ENCODE peak calls at places on chromosomes 1 and 21, in ten cellular contexts. B is HFF-Myc, O is esophagus muscularis mucosa, L is neural progenitor cell, G is fibroblast of mammary gland, R is bronchial epithelial cell, W is nephron progenitor cell, V is GM20000, P is progenitor cell of endocrine pancreas, A is sigmoid colon. N is an unnamed sample.

GRCh38 chr1:156712626-156713025 is 7.2 kb upstream of the CRABP2 start:
- DNase-seq in B (no peak), O (no peak), L (no peak), G (peak), R (no peak), W (no peak), V (no peak), P (no peak), A (no peak), N (no peak)

GRCh38 chr1:158087320-158087927 is 93.3 kb upstream of the CD1D start:
- DNase-seq in B (peak), O (no peak), L (peak), G (peak), R (peak), W (peak), V (peak), P (peak), A (peak), N (no peak)

GRCh38 chr1:84724128-84724860 is 34.0 kb upstream of the SSX2IP start:
- DNase-seq in B (no peak), O (no peak), L (peak), G (no peak), R (no peak), W (peak), V (peak), P (no peak), A (no peak), N (no peak)

GRCh38 chr1:217018648-217019047 is 295.4 kb upstream of the ESRRG start:
- DNase-seq in B (no peak), O (no peak), L (no peak), G (no peak), R (peak), W (no peak), V (no peak), P (no peak), A (no peak), N (no peak)

GRCh38 chr1:28115267-28115666 is 26.9 kb upstream of the EYA3 start:
- DNase-seq in B (no peak), O (no peak), L (no peak), G (peak), R (peak), W (no peak), V (no peak), P (no peak), A (no peak), N (no peak)

GRCh38 chr1:12434174-12434573 is 183.8 kb downstream of the DHRS3 start:
- DNase-seq in B (no peak), O (no peak), L (no peak), G (peak), R (peak), W (no peak), V (no peak), P (no peak), A (no peak), N (no peak)

GRCh38 chr1:17551755-17552234 is 12.3 kb downstream of the ARHGEF10L start:
- DNase-seq in B (no peak), O (no peak), L (no peak), G (peak), R (peak), W (no peak), V (no peak), P (no peak), A (no peak), N (peak)

GRCh38 chr1:27116210-27116609 is 38.7 kb downstream of the SLC9A1 start:
- DNase-seq in B (no peak), O (no peak), L (no peak), G (no peak), R (no peak), W (no peak), V (no peak), P (no peak), A (peak), N (no peak)

GRCh38 chr1:225745231-225745630 is 32.4 kb upstream of the SRP9 start:
- DNase-seq in B (no peak), O (no peak), L (no peak), G (no peak), R (no peak), W (no peak), V (no peak), P (no peak), A (peak), N (no peak)

GRCh38 chr1:118688891-118689290 is 299.3 kb downstream of the TBX15 start:
- DNase-seq in B (no peak), O (no peak), L (no peak), G (peak), R (no peak), W (no peak), V (no peak), P (no peak), A (no peak), N (no peak)

GRCh38 chr1:78520843-78521242 is 30.1 kb downstream of the PTGFR start:
- DNase-seq in B (no peak), O (no peak), L (no peak), G (no peak), R (no peak), W (no peak), V (no peak), P (no peak), A (no peak), N (no peak)

GRCh38 chr21:15061747-15062146 is 3.1 kb downstream of the NRIP1 start:
- DNase-seq in B (no peak), O (no peak), L (no peak), G (no peak), R (no peak), W (no peak), V (no peak), P (no peak), A (no peak), N (no peak)

GRCh38 chr21:15063821-15064575 is 802 bp downstream of the NRIP1 start:
- DNase-seq in B (no peak), O (no peak), L (peak), G (no peak), R (peak), W (peak), V (no peak), P (peak), A (peak), N (no peak)

GRCh38 chr21:15061284-15061683 is 3.5 kb downstream of the NRIP1 start:
- DNase-seq in B (no peak), O (no peak), L (no peak), G (no peak), R (no peak), W (no peak), V (no peak), P (no peak), A (no peak), N (no peak)

GRCh38 chr21:15063081-15063820 is 1.5 kb downstream of the NRIP1 start:
- DNase-seq in B (no peak), O (no peak), L (peak), G (no peak), R (peak), W (no peak), V (peak), P (no peak), A (no peak), N (no peak)

GRCh38 chr21:15062566-15062965 is 2.2 kb downstream of the NRIP1 start:
- DNase-seq in B (no peak), O (no peak), L (no peak), G (peak), R (peak), W (no peak), V (peak), P (no peak), A (no peak), N (no peak)
- TF ChIP-seq CTCF in B (no peak), O (no peak), L (no peak), G (peak), R (peak), W (no peak), V (no peak), P (no peak), A (no peak), N (no peak)

GRCh38 chr1:60129916-60130315 is 56.3 kb upstream of the C1orf87 start:
- DNase-seq in B (no peak), O (no peak), L (no peak), G (peak), R (no peak), W (no peak), V (no peak), P (no peak), A (no peak), N (no peak)
- TF ChIP-seq CTCF in B (peak), O (no peak), L (peak), G (peak), R (no peak), W (no peak), V (no peak), P (no peak), A (no peak), N (no peak)

GRCh38 chr1:21657456-21658190 is 11.5 kb downstream of the RAP1GAP start:
- DNase-seq in B (no peak), O (no peak), L (peak), G (no peak), R (no peak), W (no peak), V (peak), P (no peak), A (no peak), N (no peak)

GRCh38 chr1:21654209-21654608 is 14.9 kb downstream of the RAP1GAP start:
- DNase-seq in B (no peak), O (no peak), L (no peak), G (no peak), R (no peak), W (no peak), V (no peak), P (no peak), A (no peak), N (no peak)

GRCh38 chr1:21653744-21654100 is 15.4 kb downstream of the RAP1GAP start:
- DNase-seq in B (no peak), O (no peak), L (no peak), G (no peak), R (no peak), W (no peak), V (no peak), P (no peak), A (no peak), N (no peak)

GRCh38 chr1:21655259-21655658 is 13.9 kb downstream of the RAP1GAP start:
- DNase-seq in B (no peak), O (no peak), L (no peak), G (no peak), R (no peak), W (no peak), V (no peak), P (no peak), A (no peak), N (no peak)

DNA sequence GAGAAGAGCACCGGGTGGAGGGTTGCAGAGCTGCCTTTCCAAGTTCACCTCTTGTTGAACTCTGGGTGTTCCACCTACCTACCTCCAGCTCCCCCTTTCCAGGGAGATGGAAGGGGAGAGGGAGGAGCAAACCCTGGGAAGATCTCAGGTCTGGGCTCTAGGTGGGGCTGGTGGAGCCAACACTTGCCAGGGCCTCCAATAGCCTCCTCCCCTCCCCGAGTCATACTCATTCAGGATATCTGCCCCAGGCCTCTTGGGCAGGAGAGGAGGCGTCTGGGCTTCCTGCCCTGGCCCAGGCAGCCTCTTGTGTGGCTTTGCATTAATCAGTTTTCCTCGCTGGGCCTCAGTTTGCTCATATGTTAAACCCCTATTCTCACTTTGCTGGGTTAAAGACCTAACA is 13.4 kb downstream of the RAP1GAP start:
- DNase-seq in B (no peak), O (no peak), L (peak), G (no peak), R (peak), W (no peak), V (no peak), P (no peak), A (no peak), N (no peak)
- TF ChIP-seq CTCF in B (peak), O (no peak), L (peak), G (peak), R (peak), W (no peak), V (no peak), P (no peak), A (no peak), N (peak)

GRCh38 chr1:75211648-75212047 is 77.5 kb downstream of the LHX8 start:
- DNase-seq in B (no peak), O (no peak), L (no peak), G (no peak), R (no peak), W (no peak), V (no peak), P (no peak), A (no peak), N (no peak)
- TF ChIP-seq CTCF in B (no peak), O (no peak), L (no peak), G (no peak), R (no peak), W (no peak), V (no peak), P (no peak), A (no peak), N (no peak)

DNA sequence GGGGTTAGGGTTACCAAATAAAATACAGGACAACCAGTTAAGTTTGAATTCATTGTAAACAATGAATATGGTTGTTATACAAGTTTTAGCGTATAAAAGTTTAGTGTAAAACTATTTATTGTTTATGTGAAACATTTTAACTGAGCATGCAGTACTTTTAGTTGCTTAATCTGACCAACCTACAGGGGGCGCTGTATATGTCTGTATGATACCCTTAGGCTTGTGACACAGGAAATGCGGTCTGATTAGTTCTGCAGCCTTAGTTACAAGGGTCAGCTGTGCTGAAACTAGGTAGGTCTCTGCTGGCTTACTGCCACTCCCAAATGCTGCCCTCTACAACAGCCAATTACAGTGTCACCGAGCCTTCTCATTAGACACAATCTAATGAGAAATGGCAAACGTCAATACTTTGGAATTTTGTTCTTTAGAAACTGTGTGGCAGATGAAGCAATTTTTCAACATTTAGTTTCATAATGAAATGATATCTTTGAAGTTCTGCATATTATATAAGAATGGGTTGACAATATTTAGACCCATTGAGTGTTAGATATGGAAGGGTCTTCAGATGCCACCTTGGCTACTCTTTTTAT is 56.2 kb downstream of the NTNG1 start:
- DNase-seq in B (peak), O (no peak), L (peak), G (peak), R (peak), W (peak), V (peak), P (no peak), A (no peak), N (no peak)
- TF ChIP-seq CTCF in B (peak), O (no peak), L (peak), G (peak), R (peak), W (peak), V (peak), P (peak), A (no peak), N (peak)

GRCh38 chr1:44168520-44169098 is 27.2 kb upstream of the KLF18 start:
- DNase-seq in B (no peak), O (no peak), L (no peak), G (no peak), R (no peak), W (no peak), V (no peak), P (no peak), A (no peak), N (no peak)
- TF ChIP-seq CTCF in B (no peak), O (no peak), L (peak), G (no peak), R (no peak), W (no peak), V (no peak), P (no peak), A (no peak), N (no peak)

GRCh38 chr1:3320246-3321152 is 134.0 kb upstream of the ARHGEF16 start:
- DNase-seq in B (no peak), O (no peak), L (no peak), G (peak), R (no peak), W (no peak), V (no peak), P (peak), A (no peak), N (no peak)
- TF ChIP-seq CTCF in B (no peak), O (no peak), L (no peak), G (no peak), R (no peak), W (no peak), V (no peak), P (peak), A (no peak), N (no peak)

DNA sequence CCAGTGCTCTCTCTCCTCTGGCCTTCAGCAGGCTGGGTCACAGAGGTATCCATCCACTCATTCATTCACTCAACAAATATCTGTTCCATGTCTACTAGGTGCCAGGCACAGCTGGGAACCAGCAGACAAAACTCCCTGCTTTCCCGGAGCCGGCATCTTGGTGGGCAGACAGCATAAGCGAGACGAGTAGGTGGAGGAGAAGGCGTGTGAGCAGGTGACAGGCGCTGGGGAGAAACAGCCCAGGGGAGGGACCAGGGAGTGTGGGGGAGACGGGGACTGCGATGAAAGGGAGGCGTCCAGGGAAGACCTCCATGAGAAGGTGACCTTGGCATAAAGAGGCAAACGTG is 11.0 kb upstream of the KCNAB2 start:
- DNase-seq in B (no peak), O (no peak), L (no peak), G (no peak), R (no peak), W (no peak), V (no peak), P (no peak), A (no peak), N (no peak)
- TF ChIP-seq CTCF in B (no peak), O (no peak), L (no peak), G (no peak), R (no peak), W (no peak), V (no peak), P (peak), A (no peak), N (no peak)

GRCh38 chr1:155305881-155306391 is 2.7 kb upstream of the FDPS start:
- DNase-seq in B (no peak), O (no peak), L (no peak), G (peak), R (no peak), W (no peak), V (no peak), P (no peak), A (no peak), N (no peak)

GRCh38 chr1:155304558-155305063 is 3.4 kb upstream of the PKLR start:
- DNase-seq in B (no peak), O (no peak), L (no peak), G (no peak), R (no peak), W (no peak), V (no peak), P (no peak), A (no peak), N (no peak)

GRCh38 chr1:155307247-155307740 is 1.4 kb upstream of the FDPS start:
- DNase-seq in B (no peak), O (no peak), L (peak), G (peak), R (peak), W (no peak), V (no peak), P (no peak), A (no peak), N (no peak)

GRCh38 chr1:155309423-155310021 is 856 bp downstream of the FDPS start:
- DNase-seq in B (no peak), O (no peak), L (peak), G (no peak), R (no peak), W (no peak), V (no peak), P (no peak), A (no peak), N (no peak)

GRCh38 chr1:155308493-155309422 is at the start of gene FDPS:
- DNase-seq in B (peak), O (peak), L (peak), G (peak), R (peak), W (peak), V (peak), P (peak), A (peak), N (peak)
- TF ChIP-seq CTCF in B (no peak), O (peak), L (no peak), G (no peak), R (no peak), W (no peak), V (no peak), P (peak), A (peak), N (no peak)

N was measured in epithelial cell of proximal tubule.